ENCODE peak calls at places on chromosomes 12 and 14, in five cellular contexts. U is suprapubic skin, N is HepG2, R is sigmoid colon, O is upper lobe of left lung. F is an unnamed sample. For H3K4me1, the result is how much of the 10 kb centered on the place peaks cover.

GRCh38 chr14:92760524-92760805 is 12.0 kb upstream of the LGMN start:
- DNase-seq in U (no peak), N (no peak), R (no peak), O (no peak), F (no peak)

GRCh38 chr14:29681308-29681707 is 246.3 kb downstream of the PRKD1 start:
- DNase-seq in U (no peak), N (no peak), R (no peak), O (no peak), F (no peak)

GRCh38 chr14:81991998-81992397 is 458.3 kb upstream of the SEL1L start:
- DNase-seq in U (no peak), N (no peak), R (no peak), O (no peak), F (no peak)

GRCh38 chr12:48261773-48262172 is 58.7 kb upstream of the OR10AD1 start:
- DNase-seq in U (no peak), N (no peak), R (no peak), O (no peak), F (no peak)

GRCh38 chr14:33430414-33430813 is 491.7 kb downstream of the NPAS3 start:
- DNase-seq in U (no peak), N (no peak), R (no peak), O (no peak), F (no peak)

GRCh38 chr12:31736472-31736871 is 7.7 kb upstream of the AMN1 start:
- DNase-seq in U (no peak), N (no peak), R (no peak), O (no peak), F (no peak)

GRCh38 chr12:109264095-109264942 is 44.8 kb downstream of the FOXN4 start:
- DNase-seq in U (peak), N (peak), R (peak), O (peak), F (peak)

GRCh38 chr14:36514278-36515104 is 5.5 kb downstream of the NKX2-1 start:
- DNase-seq in U (no peak), N (peak), R (no peak), O (peak), F (no peak)

GRCh38 chr12:95633049-95633545 is 81.8 kb upstream of the USP44 start:
- DNase-seq in U (no peak), N (peak), R (no peak), O (no peak), F (peak)

GRCh38 chr12:131782061-131782460 is 46.1 kb upstream of the MMP17 start:
- DNase-seq in U (no peak), N (no peak), R (no peak), O (no peak), F (no peak)

GRCh38 chr12:92717202-92717601 is 14.4 kb downstream of the PLEKHG7 start:
- DNase-seq in U (no peak), N (no peak), R (no peak), O (no peak), F (no peak)

GRCh38 chr12:129459886-129460285 is 443.9 kb downstream of the TMEM132D start:
- DNase-seq in U (no peak), N (no peak), R (no peak), O (no peak), F (no peak)

GRCh38 chr14:50381823-50382287 is 14.8 kb downstream of the CDKL1 start:
- DNase-seq in U (no peak), N (peak), R (no peak), O (peak), F (no peak)

GRCh38 chr12:45415393-45415817 is 199.5 kb downstream of the ANO6 start:
- DNase-seq in U (no peak), N (peak), R (peak), O (no peak), F (no peak)

GRCh38 chr12:105192624-105193225 is 43.2 kb downstream of the APPL2 start:
- DNase-seq in U (no peak), N (no peak), R (no peak), O (no peak), F (no peak)

GRCh38 chr12:99130808-99131538 is 485.9 kb downstream of the APAF1 start:
- DNase-seq in U (no peak), N (no peak), R (no peak), O (no peak), F (no peak)

GRCh38 chr12:15601210-15601800 is 187.9 kb downstream of the EPS8 start:
- DNase-seq in U (no peak), N (no peak), R (no peak), O (no peak), F (no peak)

GRCh38 chr12:47813491-47814196 is 6.1 kb downstream of the HDAC7 start:
- DNase-seq in U (no peak), N (no peak), R (no peak), O (peak), F (no peak)

DNA sequence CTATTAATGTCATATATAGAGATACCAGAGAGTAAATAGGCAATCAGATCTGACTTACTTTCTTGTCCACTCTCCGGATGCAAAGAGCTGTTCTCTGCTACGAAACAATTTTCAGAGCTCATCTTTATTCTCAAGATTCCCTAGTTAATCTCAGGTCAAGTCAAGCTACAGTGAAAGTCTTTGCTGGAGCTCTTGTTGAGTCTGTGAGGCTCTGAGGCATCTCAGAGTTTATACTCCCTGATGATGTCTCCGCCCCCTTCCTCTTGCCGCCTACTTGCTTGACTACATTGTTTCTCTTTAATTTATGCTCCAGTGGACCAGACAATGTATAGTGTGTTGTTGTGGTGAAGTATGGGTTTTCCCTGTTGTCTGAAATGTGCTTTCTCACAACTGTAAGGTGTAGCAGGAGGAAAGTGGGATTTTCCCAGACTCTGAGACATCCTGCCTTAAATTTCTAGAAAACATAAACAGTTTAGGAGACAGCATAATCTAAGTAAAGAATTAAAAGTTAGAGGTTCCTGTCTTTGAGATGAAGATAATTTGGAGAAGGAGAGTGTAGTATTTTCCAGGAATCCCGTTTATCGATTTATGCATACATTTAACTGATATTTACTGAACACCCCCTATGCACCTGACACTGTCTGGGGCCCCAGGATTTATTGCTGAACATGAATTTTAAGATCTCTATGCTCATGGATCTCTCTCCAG is at the start of gene CD69:
- DNase-seq in U (no peak), N (no peak), R (no peak), O (no peak), F (peak)
- TF ChIP-seq EP300 in U (no peak), N (no peak), R (no peak), O (no peak), F (no peak)

GRCh38 chr12:87201598-87201997 is 827.6 kb downstream of the C12orf50 start:
- DNase-seq in U (no peak), N (no peak), R (no peak), O (no peak), F (no peak)

GRCh38 chr12:87200289-87200979 is 828.8 kb downstream of the C12orf50 start:
- DNase-seq in U (no peak), N (no peak), R (no peak), O (no peak), F (no peak)

GRCh38 chr12:87196329-87196728 is 832.9 kb downstream of the C12orf50 start:
- DNase-seq in U (no peak), N (no peak), R (no peak), O (no peak), F (no peak)

GRCh38 chr12:87202189-87202588 is 827.0 kb downstream of the C12orf50 start:
- DNase-seq in U (no peak), N (no peak), R (no peak), O (no peak), F (no peak)
- TF ChIP-seq POLR2AphosphoS5 in U (no peak), N (no peak), R (no peak), O (no peak), F (no peak)

GRCh38 chr12:11793896-11794295 is 144.4 kb downstream of the ETV6 start:
- DNase-seq in U (no peak), N (no peak), R (no peak), O (no peak), F (no peak)
- H3K4me1 ChIP-seq in U (under half), N (under half), R (half or more), O (under half), F (under half)

GRCh38 chr12:76249501-76249900 is 98.7 kb downstream of the BBS10 start:
- DNase-seq in U (no peak), N (no peak), R (no peak), O (no peak), F (no peak)
- TF ChIP-seq EP300 in U (no peak), N (no peak), R (no peak), O (no peak), F (no peak)

GRCh38 chr14:96191355-96191754 is 13.3 kb upstream of the BDKRB2 start:
- DNase-seq in U (no peak), N (no peak), R (no peak), O (no peak), F (no peak)

GRCh38 chr14:96194262-96194656 is 10.4 kb upstream of the BDKRB2 start:
- DNase-seq in U (no peak), N (no peak), R (no peak), O (peak), F (no peak)

GRCh38 chr14:96192049-96192448 is 12.6 kb upstream of the BDKRB2 start:
- DNase-seq in U (no peak), N (no peak), R (no peak), O (no peak), F (no peak)

GRCh38 chr14:96194657-96195431 is 9.8 kb upstream of the BDKRB2 start:
- DNase-seq in U (no peak), N (peak), R (no peak), O (peak), F (no peak)

GRCh38 chr14:96192975-96193805 is 11.4 kb upstream of the BDKRB2 start:
- DNase-seq in U (no peak), N (no peak), R (no peak), O (peak), F (no peak)
- TF ChIP-seq POLR2AphosphoS5 in U (no peak), N (no peak), R (no peak), O (no peak), F (no peak)

DNA sequence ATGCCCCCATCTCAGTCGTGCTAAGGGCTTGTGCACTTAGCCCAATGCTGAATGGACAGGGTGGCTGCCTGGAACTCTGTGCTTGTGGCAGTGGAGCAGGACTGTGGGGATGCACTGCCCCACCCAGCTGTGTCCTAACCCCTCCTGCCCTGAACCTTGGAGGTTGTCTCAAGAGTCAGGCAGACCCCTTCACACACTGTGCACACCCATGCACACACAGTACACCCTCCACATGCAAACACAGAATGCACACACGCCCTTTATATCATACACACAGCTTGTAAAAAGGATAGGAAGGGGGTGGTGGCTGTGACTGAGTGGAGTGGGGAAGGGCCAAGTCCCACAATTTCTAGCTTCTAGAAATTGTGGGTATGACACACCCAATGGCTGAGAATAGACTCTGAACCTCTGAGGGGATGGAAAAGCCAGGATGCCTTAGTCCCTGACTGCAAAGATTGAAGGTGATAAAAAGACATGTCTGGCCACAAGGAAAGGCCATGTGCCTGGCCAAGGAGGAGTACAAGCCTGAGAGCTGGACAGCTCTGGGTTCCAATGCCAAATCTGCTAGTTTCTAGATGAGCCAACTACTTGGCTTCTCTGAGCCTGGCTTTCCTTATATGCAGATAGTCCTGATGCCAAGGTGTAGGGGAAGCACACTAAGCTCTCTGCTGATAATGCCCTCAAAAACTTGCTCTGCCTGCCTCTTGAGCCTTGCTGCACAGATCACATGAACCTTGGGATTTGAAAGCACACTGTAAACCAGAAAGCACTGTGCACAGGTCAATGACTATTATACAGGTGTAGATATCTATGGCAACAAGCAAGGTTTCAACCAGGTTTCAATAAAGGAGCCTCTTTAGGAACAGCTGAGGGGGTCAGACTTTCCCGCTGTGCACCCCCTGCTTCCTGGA is 8.4 kb downstream of the KRT8 start:
- DNase-seq in U (no peak), N (no peak), R (no peak), O (no peak), F (no peak)
- H3K4me1 ChIP-seq in U (under half), N (half or more), R (under half), O (under half), F (half or more)

GRCh38 chr14:55107766-55108554 is 21.1 kb upstream of the LGALS3 start:
- DNase-seq in U (peak), N (peak), R (peak), O (peak), F (peak)
- TF ChIP-seq EP300 in U (no peak), N (peak), R (peak), O (no peak), F (no peak)

GRCh38 chr12:49703647-49704137 is 3.5 kb downstream of the FMNL3 start:
- DNase-seq in U (no peak), N (no peak), R (no peak), O (no peak), F (no peak)

GRCh38 chr12:49707812-49708147 is 575 bp upstream of the FMNL3 start:
- DNase-seq in U (no peak), N (no peak), R (no peak), O (no peak), F (no peak)

GRCh38 chr12:49706351-49707126 is 666 bp downstream of the FMNL3 start:
- DNase-seq in U (peak), N (no peak), R (peak), O (no peak), F (peak)

GRCh38 chr12:49707127-49707811 is at the start of gene FMNL3:
- DNase-seq in U (peak), N (peak), R (peak), O (peak), F (peak)

DNA sequence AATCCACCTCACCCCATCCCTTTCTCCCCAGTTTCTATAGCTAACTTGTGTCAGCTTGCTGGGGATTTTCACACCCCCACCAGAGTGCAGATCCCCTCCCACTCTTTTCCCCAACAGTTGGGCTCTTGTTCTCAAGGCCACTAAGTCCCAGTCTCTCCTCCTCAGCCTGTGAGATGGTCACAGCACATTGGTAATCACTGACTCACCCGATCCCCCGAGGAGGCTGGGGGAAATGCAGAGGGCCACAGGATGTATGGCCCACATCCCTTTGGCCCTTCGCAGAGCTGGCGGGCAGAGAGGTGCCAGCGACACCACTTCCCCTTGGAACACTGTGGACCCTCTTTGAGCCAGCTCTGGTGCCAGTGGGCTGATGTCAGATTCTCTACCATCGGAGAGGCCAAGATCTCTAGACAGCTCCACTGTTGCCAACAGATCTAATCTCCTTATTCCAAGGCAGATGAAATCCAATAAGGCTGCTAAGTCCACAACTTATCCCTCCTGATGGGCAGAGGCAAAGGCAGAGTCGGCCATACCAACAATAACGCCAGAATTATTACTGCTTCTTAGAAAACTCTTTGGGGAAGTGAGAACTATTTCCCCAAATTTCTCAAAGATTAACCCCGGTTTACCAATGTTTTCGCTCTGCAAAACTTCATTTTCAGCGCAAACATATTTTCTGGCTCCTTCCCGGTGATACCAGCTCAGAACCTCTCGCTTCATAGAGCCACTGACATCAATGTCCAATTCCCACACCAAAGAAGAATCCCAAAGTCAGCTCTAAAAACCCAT is 1.5 kb downstream of the FMNL3 start:
- DNase-seq in U (peak), N (peak), R (peak), O (no peak), F (no peak)
- TF ChIP-seq POLR2AphosphoS5 in U (no peak), N (no peak), R (no peak), O (peak), F (peak)

DNA sequence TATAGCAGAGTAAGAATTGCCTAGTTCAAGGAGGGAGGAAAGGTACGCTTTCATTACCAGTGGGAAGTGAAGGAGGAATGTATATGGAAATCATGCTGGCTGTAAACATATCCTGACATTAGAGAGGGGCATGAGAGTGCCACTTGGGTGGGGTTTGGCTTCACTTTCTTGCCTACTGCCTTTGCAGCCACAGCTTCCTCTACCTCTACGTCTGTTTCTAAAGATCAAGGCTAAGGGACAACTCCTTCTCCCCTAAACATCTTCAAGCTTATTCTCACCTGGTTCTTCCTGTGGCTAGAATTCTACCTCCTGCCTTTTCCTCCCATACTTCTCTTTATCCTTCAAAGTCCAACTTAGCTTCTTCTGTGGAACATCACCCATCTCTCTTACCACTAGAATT is 58.0 kb downstream of the SUSD6 start:
- DNase-seq in U (no peak), N (no peak), R (no peak), O (no peak), F (no peak)
- H3K4me1 ChIP-seq in U (half or more), N (under half), R (half or more), O (half or more), F (half or more)